ENCODE peak calls at places on chromosomes 1 and 21, in eight cellular contexts. R is H54, W is smooth muscle cell of the brain vasculature, G is small intestine, M is astrocyte, Z is OCI-LY7, I is AG10803, K is tibial artery. S is an unnamed sample.

GRCh38 chr1:119132179-119132578 is 8.3 kb downstream of the WARS2 start:
- DNase-seq in R (no peak), W (no peak), G (no peak), M (no peak), Z (no peak), I (no peak), K (peak), S (no peak)

GRCh38 chr1:163875214-163875926 is 553.6 kb downstream of the NUF2 start:
- DNase-seq in R (no peak), W (no peak), G (peak), M (peak), Z (no peak), I (peak), K (no peak), S (no peak)

GRCh38 chr1:229095325-229095724 is 175.6 kb upstream of the RAB4A start:
- DNase-seq in R (no peak), W (no peak), G (no peak), M (no peak), Z (no peak), I (no peak), K (no peak), S (no peak)

GRCh38 chr1:25520446-25521061 is 22.9 kb upstream of the LDLRAP1 start:
- DNase-seq in R (no peak), W (peak), G (peak), M (no peak), Z (peak), I (peak), K (no peak), S (no peak)

GRCh38 chr1:177569476-177569875 is 398.7 kb downstream of the BRINP2 start:
- DNase-seq in R (no peak), W (no peak), G (no peak), M (peak), Z (no peak), I (peak), K (no peak), S (no peak)

GRCh38 chr1:215111916-215112315 is 29.4 kb downstream of the KCNK2 start:
- DNase-seq in R (no peak), W (no peak), G (no peak), M (no peak), Z (no peak), I (no peak), K (no peak), S (no peak)

GRCh38 chr1:14977338-14977931 is 176.1 kb upstream of the TMEM51 start:
- DNase-seq in R (no peak), W (no peak), G (no peak), M (no peak), Z (no peak), I (no peak), K (no peak), S (no peak)

GRCh38 chr1:231410041-231410591 is 12.0 kb downstream of the EGLN1 start:
- DNase-seq in R (no peak), W (no peak), G (no peak), M (peak), Z (no peak), I (peak), K (no peak), S (no peak)

GRCh38 chr1:6178751-6179563 is 1.2 kb downstream of the CHD5 start:
- DNase-seq in R (no peak), W (no peak), G (no peak), M (no peak), Z (no peak), I (no peak), K (no peak), S (no peak)

GRCh38 chr1:17540255-17541001 is 930 bp downstream of the ARHGEF10L start:
- DNase-seq in R (no peak), W (no peak), G (no peak), M (no peak), Z (no peak), I (peak), K (peak), S (no peak)

GRCh38 chr1:215905493-215906095 is 338.5 kb downstream of the KCTD3 start:
- DNase-seq in R (no peak), W (no peak), G (no peak), M (no peak), Z (no peak), I (peak), K (no peak), S (no peak)

GRCh38 chr1:4447778-4448360 is 206.5 kb upstream of the AJAP1 start:
- DNase-seq in R (no peak), W (no peak), G (no peak), M (no peak), Z (no peak), I (no peak), K (no peak), S (no peak)

GRCh38 chr1:63912643-63913042 is 138.8 kb downstream of the ROR1 start:
- DNase-seq in R (no peak), W (no peak), G (peak), M (no peak), Z (no peak), I (no peak), K (no peak), S (no peak)

GRCh38 chr1:6028042-6028895 is 17.4 kb upstream of the KCNAB2 start:
- DNase-seq in R (no peak), W (no peak), G (peak), M (no peak), Z (no peak), I (no peak), K (no peak), S (peak)

GRCh38 chr1:19596065-19596718 is 47.9 kb upstream of the NBL1 start:
- DNase-seq in R (peak), W (no peak), G (peak), M (no peak), Z (peak), I (peak), K (no peak), S (no peak)

GRCh38 chr21:19640964-19641363 is 1237.4 kb upstream of the TMPRSS15 start:
- DNase-seq in R (no peak), W (no peak), G (no peak), M (no peak), Z (no peak), I (no peak), K (no peak), S (no peak)

GRCh38 chr1:46197551-46198025 is 646 bp downstream of the POMGNT1 start:
- DNase-seq in R (no peak), W (no peak), G (no peak), M (no peak), Z (no peak), I (peak), K (no peak), S (no peak)

GRCh38 chr1:155181371-155182051 is 7.9 kb downstream of the TRIM46 start:
- DNase-seq in R (no peak), W (no peak), G (no peak), M (no peak), Z (no peak), I (no peak), K (no peak), S (peak)

GRCh38 chr1:230643887-230644286 is 1.6 kb downstream of the COG2 start:
- DNase-seq in R (no peak), W (no peak), G (peak), M (peak), Z (peak), I (peak), K (no peak), S (no peak)

GRCh38 chr1:238674331-238674730 is 712.0 kb upstream of the CHRM3 start:
- DNase-seq in R (no peak), W (no peak), G (no peak), M (no peak), Z (no peak), I (no peak), K (no peak), S (no peak)

GRCh38 chr1:35264861-35265260 is 3.6 kb upstream of the ZMYM4 start:
- DNase-seq in R (no peak), W (no peak), G (peak), M (peak), Z (no peak), I (peak), K (no peak), S (no peak)

GRCh38 chr1:232553809-232554208 is 76.1 kb downstream of the SIPA1L2 start:
- DNase-seq in R (no peak), W (no peak), G (no peak), M (peak), Z (no peak), I (peak), K (no peak), S (no peak)

GRCh38 chr1:161962094-161962887 is 61.4 kb downstream of the OLFML2B start:
- DNase-seq in R (peak), W (peak), G (no peak), M (peak), Z (no peak), I (peak), K (no peak), S (no peak)

GRCh38 chr1:58857673-58858343 is 74.0 kb upstream of the JUN start:
- DNase-seq in R (no peak), W (no peak), G (no peak), M (no peak), Z (no peak), I (no peak), K (no peak), S (no peak)

GRCh38 chr1:32413507-32414185 is 19.4 kb upstream of the BSDC1 start:
- DNase-seq in R (peak), W (no peak), G (peak), M (no peak), Z (peak), I (peak), K (no peak), S (peak)

GRCh38 chr1:48776400-48777218 is at the start of gene BEND5:
- DNase-seq in R (no peak), W (no peak), G (peak), M (peak), Z (no peak), I (no peak), K (peak), S (no peak)

GRCh38 chr1:192488058-192488457 is 87.5 kb upstream of the RGS1 start:
- DNase-seq in R (no peak), W (no peak), G (no peak), M (no peak), Z (no peak), I (no peak), K (no peak), S (no peak)

S was measured in CD14-positive monocyte.